ENCODE peak calls at places on chromosomes 13 and 19, in five cellular contexts. One of them, this sample, is unnamed.

GRCh38 chr19:48961051-48961649 is 4.0 kb upstream of the FTL start:
- DNase-seq in fibroblast of lung: no peak
- DNase-seq in CD8-positive, alpha-beta memory T cell: no peak
- DNase-seq in neuronal stem cell: no peak
- DNase-seq in Peyer's patch: peak; percentile 54
- DNase-seq in this sample: no peak

GRCh38 chr13:100633461-100633860 is 41.1 kb downstream of the TMTC4 start:
- DNase-seq in fibroblast of lung: peak; percentile 99
- DNase-seq in CD8-positive, alpha-beta memory T cell: no peak
- DNase-seq in Peyer's patch: no peak
- DNase-seq in neuronal stem cell: no peak
- DNase-seq in this sample: no peak

GRCh38 chr13:114124921-114125320 is 7.5 kb downstream of the RASA3 start:
- DNase-seq in neuronal stem cell: no peak
- DNase-seq in CD8-positive, alpha-beta memory T cell: peak; percentile 87
- DNase-seq in fibroblast of lung: peak; percentile 88
- DNase-seq in Peyer's patch: no peak
- DNase-seq in this sample: peak; percentile 80

GRCh38 chr19:47089767-47090350 is 23.7 kb downstream of the ZC3H4 start:
- DNase-seq in neuronal stem cell: no peak
- DNase-seq in Peyer's patch: no peak
- DNase-seq in fibroblast of lung: no peak
- DNase-seq in CD8-positive, alpha-beta memory T cell: no peak
- DNase-seq in this sample: no peak

GRCh38 chr13:49859568-49859967 is 67.1 kb upstream of the KPNA3 start:
- DNase-seq in Peyer's patch: no peak
- DNase-seq in fibroblast of lung: peak; percentile 98
- DNase-seq in neuronal stem cell: no peak
- DNase-seq in CD8-positive, alpha-beta memory T cell: no peak
- DNase-seq in this sample: no peak

GRCh38 chr19:5294403-5295160 is 46.0 kb downstream of the PTPRS start:
- DNase-seq in fibroblast of lung: no peak
- DNase-seq in neuronal stem cell: no peak
- DNase-seq in Peyer's patch: no peak
- DNase-seq in CD8-positive, alpha-beta memory T cell: no peak
- DNase-seq in this sample: no peak

GRCh38 chr19:48255376-48256303 is at the start of gene CARD8:
- DNase-seq in fibroblast of lung: peak; percentile 88
- DNase-seq in Peyer's patch: peak; percentile 95
- DNase-seq in neuronal stem cell: peak; percentile 58
- DNase-seq in CD8-positive, alpha-beta memory T cell: peak; percentile 90
- DNase-seq in this sample: peak; percentile 54

GRCh38 chr13:48849515-48849914 is 126.2 kb upstream of the FNDC3A start:
- DNase-seq in fibroblast of lung: no peak
- DNase-seq in CD8-positive, alpha-beta memory T cell: no peak
- DNase-seq in neuronal stem cell: no peak
- DNase-seq in Peyer's patch: no peak
- DNase-seq in this sample: no peak

GRCh38 chr19:21604351-21604926 is 99.0 kb downstream of the ZNF429 start:
- DNase-seq in neuronal stem cell: no peak
- DNase-seq in CD8-positive, alpha-beta memory T cell: peak; percentile 7
- DNase-seq in Peyer's patch: no peak
- DNase-seq in fibroblast of lung: peak; percentile 48
- DNase-seq in this sample: peak; percentile 48

GRCh38 chr19:7874080-7874856 is at the start of gene PRR36:
- DNase-seq in Peyer's patch: no peak
- DNase-seq in neuronal stem cell: peak; percentile 79
- DNase-seq in fibroblast of lung: no peak
- DNase-seq in CD8-positive, alpha-beta memory T cell: no peak
- DNase-seq in this sample: no peak

GRCh38 chr19:32874605-32875004 is 5.0 kb upstream of the SLC7A9 start:
- DNase-seq in neuronal stem cell: no peak
- DNase-seq in CD8-positive, alpha-beta memory T cell: no peak
- DNase-seq in Peyer's patch: no peak
- DNase-seq in fibroblast of lung: no peak
- DNase-seq in this sample: no peak

GRCh38 chr19:1002600-1002999 is 2.4 kb downstream of the GRIN3B start:
- DNase-seq in neuronal stem cell: no peak
- DNase-seq in fibroblast of lung: no peak
- DNase-seq in CD8-positive, alpha-beta memory T cell: no peak
- DNase-seq in Peyer's patch: no peak
- DNase-seq in this sample: no peak

GRCh38 chr19:999379-999719 is 870 bp upstream of the GRIN3B start:
- DNase-seq in Peyer's patch: no peak
- DNase-seq in CD8-positive, alpha-beta memory T cell: no peak
- DNase-seq in fibroblast of lung: no peak
- DNase-seq in neuronal stem cell: no peak
- DNase-seq in this sample: no peak

GRCh38 chr19:1001538-1002166 is 1.4 kb downstream of the GRIN3B start:
- DNase-seq in fibroblast of lung: no peak
- DNase-seq in neuronal stem cell: peak; percentile 65
- DNase-seq in CD8-positive, alpha-beta memory T cell: peak; percentile 65
- DNase-seq in Peyer's patch: peak; percentile 76
- DNase-seq in this sample: peak; percentile 82

GRCh38 chr19:1000095-1000494 is at the start of gene GRIN3B:
- DNase-seq in fibroblast of lung: no peak
- DNase-seq in CD8-positive, alpha-beta memory T cell: peak; percentile 42
- DNase-seq in Peyer's patch: peak; percentile 78
- DNase-seq in neuronal stem cell: peak; percentile 60
- DNase-seq in this sample: peak; percentile 52

GRCh38 chr19:1000591-1001537 is 645 bp downstream of the GRIN3B start:
- DNase-seq in fibroblast of lung: no peak
- DNase-seq in neuronal stem cell: no peak
- DNase-seq in CD8-positive, alpha-beta memory T cell: no peak
- DNase-seq in Peyer's patch: no peak
- DNase-seq in this sample: no peak
- H3K4me3 ChIP-seq in fibroblast of lung: no peak overlapping the region
- H3K4me3 ChIP-seq in neuronal stem cell: peak overlapping the region; percentile 88
- H3K4me3 ChIP-seq in CD8-positive, alpha-beta memory T cell: no peak overlapping the region
- H3K4me3 ChIP-seq in Peyer's patch: peak overlapping the region; percentile 31
- H3K4me3 ChIP-seq in this sample: no peak overlapping the region

GRCh38 chr19:44435441-44435840 is 12.8 kb downstream of the ZNF229 start:
- DNase-seq in fibroblast of lung: no peak
- DNase-seq in CD8-positive, alpha-beta memory T cell: no peak
- DNase-seq in neuronal stem cell: no peak
- DNase-seq in Peyer's patch: no peak
- DNase-seq in this sample: no peak
- H3K9me3 ChIP-seq in fibroblast of lung: no peaks in the 10 kb centered on the region
- H3K9me3 ChIP-seq in CD8-positive, alpha-beta memory T cell: peaks cover 15% of the 10 kb centered on the region
- H3K9me3 ChIP-seq in neuronal stem cell: peaks cover 16% of the 10 kb centered on the region
- H3K9me3 ChIP-seq in Peyer's patch: no peaks in the 10 kb centered on the region
- H3K9me3 ChIP-seq in this sample: peaks cover 15% of the 10 kb centered on the region

GRCh38 chr19:18894254-18895037 is 1.5 kb downstream of the CERS1 start:
- DNase-seq in Peyer's patch: no peak
- DNase-seq in fibroblast of lung: peak; percentile 62
- DNase-seq in neuronal stem cell: peak; percentile 58
- DNase-seq in CD8-positive, alpha-beta memory T cell: no peak
- DNase-seq in this sample: no peak
- H3K4me3 ChIP-seq in Peyer's patch: no peak overlapping the region
- H3K4me3 ChIP-seq in fibroblast of lung: peak overlapping the region; percentile 34
- H3K4me3 ChIP-seq in neuronal stem cell: peak overlapping the region; percentile 98
- H3K4me3 ChIP-seq in CD8-positive, alpha-beta memory T cell: no peak overlapping the region
- H3K4me3 ChIP-seq in this sample: no peak overlapping the region

GRCh38 chr13:19959141-19959830 is 759 bp downstream of the ZMYM2 start:
- DNase-seq in neuronal stem cell: peak; percentile 49
- DNase-seq in fibroblast of lung: peak; percentile 42
- DNase-seq in CD8-positive, alpha-beta memory T cell: peak; percentile 73
- DNase-seq in Peyer's patch: peak; percentile 80
- DNase-seq in this sample: peak; percentile 63

GRCh38 chr13:19957320-19958118 is 1.0 kb upstream of the ZMYM2 start:
- DNase-seq in fibroblast of lung: peak; percentile 81
- DNase-seq in neuronal stem cell: peak; percentile 74
- DNase-seq in CD8-positive, alpha-beta memory T cell: peak; percentile 90
- DNase-seq in Peyer's patch: peak; percentile 93
- DNase-seq in this sample: peak; percentile 84

GRCh38 chr13:19960673-19961015 is 2.1 kb downstream of the ZMYM2 start:
- DNase-seq in fibroblast of lung: no peak
- DNase-seq in neuronal stem cell: no peak
- DNase-seq in CD8-positive, alpha-beta memory T cell: no peak
- DNase-seq in Peyer's patch: no peak
- DNase-seq in this sample: no peak

GRCh38 chr13:19959831-19960672 is 1.5 kb downstream of the ZMYM2 start:
- DNase-seq in neuronal stem cell: peak; percentile 77
- DNase-seq in fibroblast of lung: peak; percentile 88
- DNase-seq in CD8-positive, alpha-beta memory T cell: peak; percentile 86
- DNase-seq in Peyer's patch: peak; percentile 93
- DNase-seq in this sample: peak; percentile 88

DNA sequence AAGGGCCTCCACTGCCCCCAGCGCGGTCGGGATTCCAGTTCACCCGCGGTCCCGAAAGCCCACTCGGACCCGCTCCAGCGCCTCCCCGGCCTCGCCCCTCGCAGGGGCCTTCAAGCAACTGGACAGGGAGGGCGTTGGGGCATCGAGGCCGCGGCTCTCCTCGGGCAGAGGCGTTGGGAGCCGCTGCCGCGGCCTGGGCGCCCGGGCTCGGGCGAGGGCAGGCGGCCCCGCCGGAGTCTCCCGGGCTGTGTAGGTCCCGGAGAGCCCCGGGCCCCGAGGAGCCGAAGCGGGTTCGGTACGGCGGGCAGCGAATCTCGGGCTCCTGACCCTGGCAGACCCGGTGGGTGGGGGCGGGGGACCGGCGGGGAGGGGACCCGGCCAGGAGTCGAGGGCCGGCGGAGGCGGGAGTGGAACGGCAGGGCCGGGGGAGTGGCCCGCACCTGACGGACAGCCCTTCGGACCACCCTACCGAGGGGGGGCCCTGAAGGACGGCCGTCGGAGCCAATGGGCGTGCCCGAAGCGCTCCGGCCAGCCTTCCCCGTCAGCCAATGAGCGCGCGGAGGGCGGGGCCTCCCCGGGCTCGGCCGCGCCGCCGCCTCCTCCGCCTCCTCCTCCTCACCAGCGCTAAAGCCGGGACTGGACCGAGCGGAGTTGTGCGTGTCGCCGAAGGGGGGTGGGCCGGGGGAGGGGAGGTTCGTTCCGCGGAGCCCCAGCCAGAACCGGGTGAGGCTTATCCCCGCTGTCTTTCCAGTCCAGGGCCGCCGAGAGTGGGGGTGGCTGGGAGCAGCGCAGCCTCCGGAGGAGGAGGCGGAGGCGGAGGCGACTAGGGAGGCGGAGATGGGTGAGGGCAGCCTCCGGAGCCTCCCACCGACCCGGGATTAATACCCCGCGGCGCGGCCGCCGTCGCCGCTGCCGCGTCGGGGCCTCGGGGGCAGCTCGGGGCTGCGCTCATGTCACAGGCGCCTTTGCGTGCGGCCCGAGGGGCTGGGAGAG is at the start of gene ZMYM2:
- DNase-seq in fibroblast of lung: peak; percentile 97
- DNase-seq in Peyer's patch: peak; percentile 99
- DNase-seq in CD8-positive, alpha-beta memory T cell: peak; percentile 97
- DNase-seq in neuronal stem cell: peak; percentile 97
- DNase-seq in this sample: peak; percentile 94
- H3K9me3 ChIP-seq in fibroblast of lung: no peaks in the 10 kb centered on the region
- H3K9me3 ChIP-seq in Peyer's patch: no peaks in the 10 kb centered on the region
- H3K9me3 ChIP-seq in CD8-positive, alpha-beta memory T cell: no peaks in the 10 kb centered on the region
- H3K9me3 ChIP-seq in neuronal stem cell: no peaks in the 10 kb centered on the region
- H3K9me3 ChIP-seq in this sample: no peaks in the 10 kb centered on the region

GRCh38 chr19:43872547-43873336 is 45.6 kb downstream of the ZNF283 start:
- DNase-seq in CD8-positive, alpha-beta memory T cell: no peak
- DNase-seq in Peyer's patch: no peak
- DNase-seq in neuronal stem cell: no peak
- DNase-seq in fibroblast of lung: peak; percentile 26
- DNase-seq in this sample: no peak
- H3K4me3 ChIP-seq in CD8-positive, alpha-beta memory T cell: no peak overlapping the region
- H3K4me3 ChIP-seq in Peyer's patch: no peak overlapping the region
- H3K4me3 ChIP-seq in neuronal stem cell: no peak overlapping the region
- H3K4me3 ChIP-seq in fibroblast of lung: no peak overlapping the region
- H3K4me3 ChIP-seq in this sample: no peak overlapping the region